ENCODE peak calls at places on chromosomes 13 and 19, in seven cellular contexts. One of them, this sample, is unnamed.

GRCh38 chr19:35140898-35141626 is 2.0 kb upstream of the FXYD7 start:
- DNase-seq in PC-3: peak; percentile 82
- DNase-seq in psoas muscle: peak; percentile 98
- DNase-seq in fibroblast of pulmonary artery: peak; percentile 89
- DNase-seq in esophagus squamous epithelium: peak; percentile 67
- DNase-seq in stomach: peak; percentile 97
- DNase-seq in NB4: peak; percentile 79
- DNase-seq in this sample: peak; percentile 40

GRCh38 chr13:32903720-32904119 is 112.5 kb upstream of the KL start:
- DNase-seq in PC-3: peak; percentile 6
- DNase-seq in psoas muscle: no peak
- DNase-seq in fibroblast of pulmonary artery: no peak
- DNase-seq in esophagus squamous epithelium: no peak
- DNase-seq in stomach: no peak
- DNase-seq in NB4: no peak
- DNase-seq in this sample: no peak

GRCh38 chr13:113888701-113889330 is 24.9 kb upstream of the GAS6 start:
- DNase-seq in PC-3: no peak
- DNase-seq in psoas muscle: no peak
- DNase-seq in fibroblast of pulmonary artery: no peak
- DNase-seq in esophagus squamous epithelium: no peak
- DNase-seq in stomach: no peak
- DNase-seq in NB4: no peak
- DNase-seq in this sample: no peak

GRCh38 chr19:17933414-17934129 is 757 bp downstream of the CCDC124 start:
- DNase-seq in PC-3: peak; percentile 91
- DNase-seq in psoas muscle: no peak
- DNase-seq in fibroblast of pulmonary artery: peak; percentile 23
- DNase-seq in esophagus squamous epithelium: no peak
- DNase-seq in stomach: no peak
- DNase-seq in NB4: no peak
- DNase-seq in this sample: no peak

GRCh38 chr13:93080587-93080986 is 146.0 kb upstream of the GPC6 start:
- DNase-seq in PC-3: peak; percentile 40
- DNase-seq in psoas muscle: no peak
- DNase-seq in fibroblast of pulmonary artery: peak; percentile 66
- DNase-seq in esophagus squamous epithelium: no peak
- DNase-seq in stomach: no peak
- DNase-seq in NB4: no peak
- DNase-seq in this sample: peak; percentile 86

GRCh38 chr19:35214766-35215422 is 13.6 kb downstream of the FAM187B start:
- DNase-seq in PC-3: no peak
- DNase-seq in psoas muscle: no peak
- DNase-seq in fibroblast of pulmonary artery: no peak
- DNase-seq in esophagus squamous epithelium: no peak
- DNase-seq in stomach: no peak
- DNase-seq in NB4: no peak
- DNase-seq in this sample: no peak

GRCh38 chr13:65497265-65497664 is 1732.9 kb downstream of the PCDH9 start:
- DNase-seq in PC-3: peak; percentile 86
- DNase-seq in psoas muscle: no peak
- DNase-seq in fibroblast of pulmonary artery: peak; percentile 21
- DNase-seq in esophagus squamous epithelium: no peak
- DNase-seq in stomach: no peak
- DNase-seq in NB4: no peak
- DNase-seq in this sample: peak; percentile 27

GRCh38 chr13:39540929-39541605 is 61.9 kb downstream of the LHFPL6 start:
- DNase-seq in PC-3: no peak
- DNase-seq in psoas muscle: no peak
- DNase-seq in fibroblast of pulmonary artery: no peak
- DNase-seq in esophagus squamous epithelium: no peak
- DNase-seq in stomach: no peak
- DNase-seq in NB4: no peak
- DNase-seq in this sample: no peak

DNA sequence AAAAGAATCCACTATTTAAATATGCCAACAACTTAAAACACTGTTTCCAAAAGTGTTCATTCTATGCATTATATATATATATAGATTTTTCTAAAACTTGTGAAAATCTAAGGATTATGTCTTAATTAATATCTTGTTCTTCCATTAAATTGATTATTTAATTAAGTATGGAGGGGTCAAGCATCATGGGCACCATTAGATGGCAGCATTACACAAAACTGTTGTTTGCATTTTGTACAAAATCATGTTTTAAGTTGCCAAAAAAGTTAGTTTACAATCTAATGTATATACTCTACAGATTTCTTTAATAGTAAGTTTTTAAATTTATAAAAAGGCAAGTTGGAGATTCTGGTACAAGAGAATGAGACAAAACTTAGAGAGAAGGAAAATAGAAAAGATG is 213.2 kb upstream of the EDNRB start:
- DNase-seq in PC-3: peak; percentile 6
- DNase-seq in psoas muscle: no peak
- DNase-seq in fibroblast of pulmonary artery: peak; percentile 26
- DNase-seq in esophagus squamous epithelium: no peak
- DNase-seq in stomach: no peak
- DNase-seq in NB4: peak; percentile 25
- DNase-seq in this sample: no peak
- TF ChIP-seq CTCF in PC-3: no peak
- TF ChIP-seq CTCF in psoas muscle: no peak
- TF ChIP-seq CTCF in fibroblast of pulmonary artery: peak; percentile 40
- TF ChIP-seq CTCF in esophagus squamous epithelium: no peak
- TF ChIP-seq CTCF in stomach: no peak
- TF ChIP-seq CTCF in NB4: peak; percentile 35
- TF ChIP-seq CTCF in this sample: peak; percentile 39

GRCh38 chr19:54162241-54162805 is 2.8 kb upstream of the LENG1 start:
- DNase-seq in PC-3: peak; percentile 86
- DNase-seq in psoas muscle: peak; percentile 90
- DNase-seq in fibroblast of pulmonary artery: peak; percentile 62
- DNase-seq in esophagus squamous epithelium: peak; percentile 50
- DNase-seq in stomach: peak; percentile 95
- DNase-seq in NB4: peak; percentile 89
- DNase-seq in this sample: no peak
- H3K4me3 ChIP-seq in PC-3: peak overlapping the region; percentile 71
- H3K4me3 ChIP-seq in psoas muscle: peak overlapping the region; percentile 55
- H3K4me3 ChIP-seq in fibroblast of pulmonary artery: peak overlapping the region; percentile 52
- H3K4me3 ChIP-seq in esophagus squamous epithelium: peak overlapping the region; percentile 59
- H3K4me3 ChIP-seq in stomach: peak overlapping the region; percentile 48
- H3K4me3 ChIP-seq in NB4: peak overlapping the region; percentile 21
- H3K4me3 ChIP-seq in this sample: peak overlapping the region; percentile 34

DNA sequence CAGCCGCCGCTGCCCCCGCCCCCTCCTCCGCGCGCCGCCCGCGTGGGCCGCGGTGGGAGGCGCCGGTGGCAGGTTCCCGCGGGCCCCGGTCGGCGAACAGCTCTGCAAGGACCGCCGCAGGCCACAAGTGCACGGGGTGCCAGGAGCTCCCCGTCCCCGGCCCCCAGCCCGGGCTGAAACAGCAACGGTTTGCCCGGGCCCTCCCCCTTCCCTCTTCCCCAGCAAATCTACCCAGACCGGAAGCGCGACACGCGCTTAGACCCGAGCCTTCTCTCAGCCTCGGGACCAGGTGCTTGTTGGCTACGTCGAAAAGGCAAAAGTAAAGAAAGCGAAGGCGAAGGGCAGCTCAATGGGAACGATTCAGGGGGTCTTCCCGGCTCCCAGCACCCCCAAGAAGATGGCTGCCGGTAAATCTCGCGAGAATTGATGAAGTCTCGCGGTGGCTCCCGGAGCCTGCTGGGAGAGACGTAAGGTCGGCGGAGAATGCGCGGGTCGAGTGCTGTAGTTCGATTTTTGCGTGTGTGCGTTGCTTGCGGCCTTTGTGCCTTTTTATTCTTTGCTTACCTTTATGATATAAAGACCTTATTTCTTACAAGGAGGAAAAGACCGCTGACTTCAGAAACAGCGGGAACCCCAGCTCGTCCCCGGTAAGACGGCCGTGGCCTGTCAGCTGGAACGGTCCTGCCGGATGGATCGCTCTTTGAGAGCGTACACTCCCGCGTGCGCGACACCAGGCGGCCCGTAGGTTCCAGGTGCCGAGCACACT is at the start of gene RBM26:
- DNase-seq in PC-3: peak; percentile 93
- DNase-seq in psoas muscle: peak; percentile 97
- DNase-seq in fibroblast of pulmonary artery: peak; percentile 97
- DNase-seq in esophagus squamous epithelium: peak; percentile 61
- DNase-seq in stomach: peak; percentile 94
- DNase-seq in NB4: peak; percentile 96
- DNase-seq in this sample: peak; percentile 92
- TF ChIP-seq CTCF in PC-3: no peak
- TF ChIP-seq CTCF in psoas muscle: peak; percentile 18
- TF ChIP-seq CTCF in fibroblast of pulmonary artery: no peak
- TF ChIP-seq CTCF in esophagus squamous epithelium: no peak
- TF ChIP-seq CTCF in stomach: no peak
- TF ChIP-seq CTCF in NB4: no peak
- TF ChIP-seq CTCF in this sample: no peak

GRCh38 chr19:48616491-48617056 is 1.7 kb upstream of the FAM83E start:
- DNase-seq in PC-3: no peak
- DNase-seq in psoas muscle: no peak
- DNase-seq in fibroblast of pulmonary artery: no peak
- DNase-seq in esophagus squamous epithelium: no peak
- DNase-seq in stomach: no peak
- DNase-seq in NB4: no peak
- DNase-seq in this sample: no peak

GRCh38 chr19:48618916-48619691 is at the start of the genes RPL18 and SPHK2:
- DNase-seq in PC-3: peak; percentile 96
- DNase-seq in psoas muscle: peak; percentile 99
- DNase-seq in fibroblast of pulmonary artery: peak; percentile 100
- DNase-seq in esophagus squamous epithelium: peak; percentile 89
- DNase-seq in stomach: peak; percentile 97
- DNase-seq in NB4: peak; percentile 100
- DNase-seq in this sample: peak; percentile 99

GRCh38 chr19:48617146-48617937 is 1.6 kb downstream of the RPL18 start:
- DNase-seq in PC-3: no peak
- DNase-seq in psoas muscle: no peak
- DNase-seq in fibroblast of pulmonary artery: no peak
- DNase-seq in esophagus squamous epithelium: no peak
- DNase-seq in stomach: peak; percentile 49
- DNase-seq in NB4: no peak
- DNase-seq in this sample: peak; percentile 45

GRCh38 chr19:48618278-48618915 is 581 bp downstream of the RPL18 start:
- DNase-seq in PC-3: no peak
- DNase-seq in psoas muscle: peak; percentile 59
- DNase-seq in fibroblast of pulmonary artery: no peak
- DNase-seq in esophagus squamous epithelium: no peak
- DNase-seq in stomach: no peak
- DNase-seq in NB4: no peak
- DNase-seq in this sample: no peak

DNA sequence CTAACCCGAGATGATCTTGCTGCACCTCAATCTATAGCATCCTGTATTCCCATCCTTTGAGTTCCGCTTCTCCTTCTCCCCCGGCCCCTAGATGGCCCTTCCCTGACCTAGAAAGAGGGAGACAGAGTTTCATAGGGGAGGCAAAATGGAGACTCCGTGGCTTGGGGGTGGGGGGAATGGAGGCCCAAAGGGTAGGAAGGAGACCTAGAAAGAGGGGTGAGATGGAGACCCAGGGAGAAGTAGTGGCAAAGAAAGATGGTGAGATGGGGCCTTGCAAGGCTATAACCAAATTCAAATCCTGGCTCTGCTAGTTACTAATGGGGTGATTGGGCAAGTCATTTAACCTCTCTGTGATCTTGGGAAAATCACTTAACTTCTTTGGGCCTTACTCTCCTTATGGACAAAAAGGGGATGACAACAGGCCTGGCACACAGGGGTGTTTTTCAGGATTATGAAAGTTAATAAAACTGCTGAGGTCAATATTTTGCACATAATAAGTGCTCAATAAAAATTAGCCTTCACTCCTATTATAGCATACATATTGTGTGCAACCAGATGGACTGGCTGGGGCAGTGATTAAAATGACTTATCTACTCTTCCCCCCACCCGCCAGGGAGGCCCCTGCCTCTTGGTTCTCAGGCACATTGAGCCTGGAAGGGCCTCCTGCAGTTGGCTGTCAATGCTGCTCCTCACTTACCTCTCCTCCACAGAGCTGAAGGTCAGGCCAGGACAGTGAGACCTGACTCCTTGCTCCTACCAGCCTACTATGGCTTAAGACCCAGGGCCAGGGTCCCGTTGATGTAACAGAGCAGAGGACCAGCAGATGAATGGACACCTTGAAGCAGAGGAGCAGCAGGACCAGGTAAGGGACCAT is 623 bp downstream of the SPHK2 start:
- DNase-seq in PC-3: no peak
- DNase-seq in psoas muscle: peak; percentile 61
- DNase-seq in fibroblast of pulmonary artery: no peak
- DNase-seq in esophagus squamous epithelium: no peak
- DNase-seq in stomach: no peak
- DNase-seq in NB4: no peak
- DNase-seq in this sample: no peak
- H3K4me3 ChIP-seq in PC-3: peak overlapping the region; percentile 100
- H3K4me3 ChIP-seq in psoas muscle: peak overlapping the region; percentile 99
- H3K4me3 ChIP-seq in fibroblast of pulmonary artery: peak overlapping the region; percentile 100
- H3K4me3 ChIP-seq in esophagus squamous epithelium: peak overlapping the region; percentile 96
- H3K4me3 ChIP-seq in stomach: peak overlapping the region; percentile 90
- H3K4me3 ChIP-seq in NB4: peak overlapping the region; percentile 68
- H3K4me3 ChIP-seq in this sample: peak overlapping the region; percentile 90

GRCh38 chr13:91401916-91402315 is 3.5 kb downstream of the GPC5 start:
- DNase-seq in PC-3: no peak
- DNase-seq in psoas muscle: no peak
- DNase-seq in fibroblast of pulmonary artery: no peak
- DNase-seq in esophagus squamous epithelium: no peak
- DNase-seq in stomach: no peak
- DNase-seq in NB4: peak; percentile 33
- DNase-seq in this sample: no peak

GRCh38 chr13:91400094-91400462 is 1.7 kb downstream of the GPC5 start:
- DNase-seq in PC-3: no peak
- DNase-seq in psoas muscle: no peak
- DNase-seq in fibroblast of pulmonary artery: no peak
- DNase-seq in esophagus squamous epithelium: no peak
- DNase-seq in stomach: no peak
- DNase-seq in NB4: peak; percentile 19
- DNase-seq in this sample: no peak

GRCh38 chr13:91398413-91399188 is at the start of gene GPC5:
- DNase-seq in PC-3: peak; percentile 57
- DNase-seq in psoas muscle: peak; percentile 83
- DNase-seq in fibroblast of pulmonary artery: peak; percentile 58
- DNase-seq in esophagus squamous epithelium: no peak
- DNase-seq in stomach: peak; percentile 80
- DNase-seq in NB4: peak; percentile 75
- DNase-seq in this sample: no peak

GRCh38 chr13:91399189-91400093 is 1.0 kb downstream of the GPC5 start:
- DNase-seq in PC-3: no peak
- DNase-seq in psoas muscle: no peak
- DNase-seq in fibroblast of pulmonary artery: no peak
- DNase-seq in esophagus squamous epithelium: no peak
- DNase-seq in stomach: no peak
- DNase-seq in NB4: no peak
- DNase-seq in this sample: no peak

GRCh38 chr13:91397595-91397994 is 826 bp upstream of the GPC5 start:
- DNase-seq in PC-3: no peak
- DNase-seq in psoas muscle: no peak
- DNase-seq in fibroblast of pulmonary artery: no peak
- DNase-seq in esophagus squamous epithelium: no peak
- DNase-seq in stomach: no peak
- DNase-seq in NB4: no peak
- DNase-seq in this sample: no peak
- TF ChIP-seq CTCF in PC-3: no peak
- TF ChIP-seq CTCF in psoas muscle: no peak
- TF ChIP-seq CTCF in fibroblast of pulmonary artery: no peak
- TF ChIP-seq CTCF in esophagus squamous epithelium: no peak
- TF ChIP-seq CTCF in stomach: no peak
- TF ChIP-seq CTCF in NB4: no peak
- TF ChIP-seq CTCF in this sample: no peak

This sample was measured in astrocyte of the cerebellum.